ENCODE peak calls at places on chromosome 4, in five cellular contexts. S is activated gamma-delta T cell treated with Interleukin-2 at 50 U/mL for 16 hours, G is aorta, H is T-helper 9 cell, Z is GM10248. W is an unnamed sample.

GRCh38 chr4:139595989-139596679 is 40.1 kb upstream of the SETD7 start:
- DNase-seq in S (no peak), G (no peak), H (no peak), Z (no peak), W (no peak)

GRCh38 chr4:130249002-130249401 is 1153.0 kb downstream of the C4orf33 start:
- DNase-seq in S (no peak), G (no peak), H (no peak), Z (no peak), W (no peak)

GRCh38 chr4:76589402-76589801 is 154.4 kb downstream of the SHROOM3 start:
- DNase-seq in S (no peak), G (no peak), H (no peak), Z (no peak), W (no peak)

GRCh38 chr4:120921456-120922389 is 803 bp downstream of the PRDM5 start:
- DNase-seq in S (peak; percentile 5), G (peak; percentile 93), H (no peak), Z (peak; percentile 17), W (no peak)

GRCh38 chr4:96649536-96649935 is 809.6 kb downstream of the PDHA2 start:
- DNase-seq in S (no peak), G (no peak), H (no peak), Z (no peak), W (no peak)

GRCh38 chr4:53490965-53491622 is 100.2 kb downstream of the LNX1 start:
- DNase-seq in S (no peak), G (no peak), H (no peak), Z (peak; percentile 24), W (no peak)

GRCh38 chr4:81915430-81915829 is 443.7 kb upstream of the RASGEF1B start:
- DNase-seq in S (no peak), G (no peak), H (no peak), Z (no peak), W (no peak)

GRCh38 chr4:80255374-80256095 is 10.9 kb upstream of the FGF5 start:
- DNase-seq in S (no peak), G (no peak), H (no peak), Z (no peak), W (no peak)

GRCh38 chr4:40321671-40322131 is 13.4 kb upstream of the CHRNA9 start:
- DNase-seq in S (no peak), G (no peak), H (no peak), Z (no peak), W (no peak)

GRCh38 chr4:3472411-3473141 is 9.5 kb downstream of the DOK7 start:
- DNase-seq in S (no peak), G (no peak), H (no peak), Z (no peak), W (no peak)

GRCh38 chr4:169229571-169230028 is 41.2 kb downstream of the SH3RF1 start:
- DNase-seq in S (no peak), G (no peak), H (no peak), Z (no peak), W (no peak)

GRCh38 chr4:74320559-74321118 is 12.4 kb downstream of the EPGN start:
- DNase-seq in S (no peak), G (no peak), H (no peak), Z (peak; percentile 36), W (no peak)

GRCh38 chr4:13483142-13484044 is 747 bp downstream of the RAB28 start:
- DNase-seq in S (peak; percentile 5), G (no peak), H (peak; percentile 8), Z (peak; percentile 18), W (no peak)

GRCh38 chr4:15901996-15902395 is 36.5 kb downstream of the FGFBP1 start:
- DNase-seq in S (no peak), G (no peak), H (no peak), Z (no peak), W (no peak)

GRCh38 chr4:75046641-75047040 is 113.7 kb downstream of the PARM1 start:
- DNase-seq in S (no peak), G (no peak), H (no peak), Z (no peak), W (no peak)

GRCh38 chr4:96676754-96677435 is 837.0 kb downstream of the PDHA2 start:
- DNase-seq in S (no peak), G (no peak), H (no peak), Z (no peak), W (no peak)

GRCh38 chr4:165208741-165209388 is 1.5 kb downstream of the KLHL2 start:
- DNase-seq in S (peak; percentile 7), G (no peak), H (no peak), Z (no peak), W (no peak)